ENCODE peak calls at places on chromosome 16, in four cellular contexts. One of them, this sample, is unnamed.

GRCh38 chr16:9821331-9821730 is 360.9 kb downstream of the GRIN2A start:
- DNase-seq in T47D: no peak
- DNase-seq in pancreas: no peak
- DNase-seq in HTR-8/SVneo: no peak
- DNase-seq in this sample: no peak

GRCh38 chr16:85882181-85882810 is 16.7 kb upstream of the IRF8 start:
- DNase-seq in HTR-8/SVneo: no peak
- DNase-seq in pancreas: no peak
- DNase-seq in T47D: no peak
- DNase-seq in this sample: no peak

GRCh38 chr16:71674229-71674628 is 48.2 kb downstream of the MARVELD3 start:
- DNase-seq in T47D: no peak
- DNase-seq in HTR-8/SVneo: no peak
- DNase-seq in pancreas: no peak
- DNase-seq in this sample: no peak

GRCh38 chr16:31712064-31712540 is 161.5 kb upstream of the ZNF267 start:
- DNase-seq in HTR-8/SVneo: no peak
- DNase-seq in T47D: peak
- DNase-seq in pancreas: peak
- DNase-seq in this sample: no peak

GRCh38 chr16:82649766-82650165 is 23.0 kb downstream of the CDH13 start:
- DNase-seq in pancreas: no peak
- DNase-seq in HTR-8/SVneo: no peak
- DNase-seq in T47D: no peak
- DNase-seq in this sample: no peak

GRCh38 chr16:82996814-82997213 is 370.0 kb downstream of the CDH13 start:
- DNase-seq in T47D: no peak
- DNase-seq in HTR-8/SVneo: no peak
- DNase-seq in pancreas: no peak
- DNase-seq in this sample: no peak

GRCh38 chr16:66190411-66190810 is 176.1 kb upstream of the CDH5 start:
- DNase-seq in T47D: no peak
- DNase-seq in HTR-8/SVneo: no peak
- DNase-seq in pancreas: no peak
- DNase-seq in this sample: no peak

GRCh38 chr16:15607700-15608396 is 35.1 kb downstream of the MARF1 start:
- DNase-seq in pancreas: no peak
- DNase-seq in T47D: peak
- DNase-seq in HTR-8/SVneo: no peak
- DNase-seq in this sample: no peak

GRCh38 chr16:649646-650045 is 481 bp downstream of the WDR90 start:
- DNase-seq in pancreas: no peak
- DNase-seq in T47D: no peak
- DNase-seq in HTR-8/SVneo: no peak
- DNase-seq in this sample: no peak

GRCh38 chr16:21684199-21684598 is 20.4 kb downstream of the OTOA start:
- DNase-seq in HTR-8/SVneo: no peak
- DNase-seq in pancreas: no peak
- DNase-seq in T47D: peak
- DNase-seq in this sample: peak

GRCh38 chr16:19450186-19450585 is 32.5 kb downstream of the TMC5 start:
- DNase-seq in pancreas: no peak
- DNase-seq in T47D: no peak
- DNase-seq in HTR-8/SVneo: no peak
- DNase-seq in this sample: no peak

GRCh38 chr16:67846063-67846319 is 742 bp upstream of the NUTF2 start:
- DNase-seq in pancreas: no peak
- DNase-seq in T47D: no peak
- DNase-seq in HTR-8/SVneo: no peak
- DNase-seq in this sample: no peak

GRCh38 chr16:12462690-12463646 is 340.7 kb downstream of the CPPED1 start:
- DNase-seq in T47D: no peak
- DNase-seq in HTR-8/SVneo: peak
- DNase-seq in pancreas: no peak
- DNase-seq in this sample: no peak

GRCh38 chr16:77582956-77583355 is 139.4 kb upstream of the NUDT7 start:
- DNase-seq in pancreas: no peak
- DNase-seq in HTR-8/SVneo: no peak
- DNase-seq in T47D: no peak
- DNase-seq in this sample: no peak

GRCh38 chr16:30957456-30958163 is at the start of gene SETD1A:
- DNase-seq in pancreas: peak
- DNase-seq in HTR-8/SVneo: peak
- DNase-seq in T47D: peak
- DNase-seq in this sample: peak

GRCh38 chr16:74726736-74727135 is 26.1 kb upstream of the MLKL start:
- DNase-seq in T47D: no peak
- DNase-seq in HTR-8/SVneo: no peak
- DNase-seq in pancreas: no peak
- DNase-seq in this sample: no peak

GRCh38 chr16:46673320-46674013 is 15.5 kb downstream of the VPS35 start:
- DNase-seq in HTR-8/SVneo: peak
- DNase-seq in pancreas: no peak
- DNase-seq in T47D: peak
- DNase-seq in this sample: peak

GRCh38 chr16:80751167-80751566 is 53.2 kb downstream of the CDYL2 start:
- DNase-seq in HTR-8/SVneo: no peak
- DNase-seq in T47D: peak
- DNase-seq in pancreas: no peak
- DNase-seq in this sample: no peak

GRCh38 chr16:70635356-70636016 is 10.9 kb upstream of the IL34 start:
- DNase-seq in T47D: no peak
- DNase-seq in HTR-8/SVneo: no peak
- DNase-seq in pancreas: no peak
- DNase-seq in this sample: no peak